ENCODE peak calls at places on chromosome 11, in six cellular contexts. H is M059J, Q is fibroblast of mammary gland, S is DMS153, M is lower leg skin, L is pulmonary artery endothelial cell. B is an unnamed sample.

GRCh38 chr11:57214494-57214893 is 22.6 kb downstream of the APLNR start:
- DNase-seq in S (no peak), M (no peak), Q (peak), H (peak), L (no peak), B (no peak)

GRCh38 chr11:46369458-46370152 is 11.9 kb upstream of the MDK start:
- DNase-seq in L (peak), Q (peak), H (peak), S (peak), M (no peak), B (peak)

GRCh38 chr11:108886608-108887007 is 221.7 kb downstream of the DDX10 start:
- DNase-seq in L (no peak), Q (peak), H (peak), M (no peak), S (no peak), B (no peak)

GRCh38 chr11:45580399-45580798 is 85.0 kb downstream of the CHST1 start:
- DNase-seq in M (no peak), Q (peak), H (peak), S (no peak), L (no peak), B (no peak)

GRCh38 chr11:70913715-70914231 is 338.6 kb downstream of the SHANK2 start:
- DNase-seq in H (no peak), Q (no peak), S (peak), M (no peak), L (no peak), B (no peak)

GRCh38 chr11:126186031-126186698 is 25.3 kb downstream of the RPUSD4 start:
- DNase-seq in L (no peak), S (no peak), H (no peak), M (no peak), Q (no peak), B (no peak)

GRCh38 chr11:12276831-12277475 is 100.4 kb upstream of the PARVA start:
- DNase-seq in M (no peak), Q (no peak), H (no peak), L (no peak), S (no peak), B (no peak)

GRCh38 chr11:3157381-3158130 is 7.6 kb downstream of the OSBPL5 start:
- DNase-seq in L (no peak), H (no peak), Q (peak), M (no peak), S (no peak), B (no peak)

GRCh38 chr11:71519546-71519945 is 7.5 kb upstream of the KRTAP5-7 start:
- DNase-seq in M (no peak), L (no peak), Q (no peak), H (no peak), S (no peak), B (no peak)

GRCh38 chr11:47858169-47858543 is 10.0 kb upstream of the NUP160 start:
- DNase-seq in H (peak), Q (peak), L (no peak), M (peak), S (no peak), B (no peak)

GRCh38 chr11:66224226-66224850 is 44.1 kb upstream of the RAB1B start:
- DNase-seq in S (no peak), M (no peak), L (no peak), Q (no peak), H (no peak), B (no peak)

GRCh38 chr11:71420455-71421241 is 27.5 kb downstream of the DHCR7 start:
- DNase-seq in S (peak), H (peak), Q (peak), L (no peak), M (no peak), B (peak)

GRCh38 chr11:70871881-70872280 is 380.5 kb downstream of the SHANK2 start:
- DNase-seq in L (no peak), S (peak), H (peak), M (no peak), Q (peak), B (no peak)

GRCh38 chr11:111944139-111944538 is 7.0 kb downstream of the DIXDC1 start:
- DNase-seq in M (no peak), L (no peak), Q (peak), H (peak), S (no peak), B (no peak)

GRCh38 chr11:117417856-117418255 is 90.2 kb downstream of the CEP164 start:
- DNase-seq in M (no peak), L (no peak), Q (no peak), S (no peak), H (no peak), B (no peak)

GRCh38 chr11:134276396-134277175 is 407 bp downstream of the GLB1L3 start:
- DNase-seq in M (no peak), S (no peak), L (no peak), H (no peak), Q (no peak), B (no peak)

GRCh38 chr11:104663190-104664140 is 234.8 kb downstream of the CASP12 start:
- DNase-seq in H (peak), L (no peak), S (no peak), M (no peak), Q (peak), B (no peak)

GRCh38 chr11:75429902-75430691 is 2.9 kb downstream of the KLHL35 start:
- DNase-seq in H (peak), M (no peak), S (peak), Q (peak), L (peak), B (peak)

GRCh38 chr11:47552086-47552580 is 799 bp downstream of the CELF1 start:
- DNase-seq in H (peak), L (no peak), S (no peak), M (no peak), Q (peak), B (peak)

GRCh38 chr11:70637186-70637800 is 239.0 kb downstream of the CTTN start:
- DNase-seq in S (no peak), L (no peak), M (no peak), H (no peak), Q (no peak), B (no peak)

GRCh38 chr11:73236879-73237278 is 18.8 kb downstream of the P2RY2 start:
- DNase-seq in L (no peak), Q (peak), H (peak), M (no peak), S (no peak), B (no peak)